ENCODE peak calls at places on chromosome 14, in five cellular contexts. H, W, J, A and G are unnamed samples.

GRCh38 chr14:36605506-36605857 is 23.1 kb upstream of the NKX2-8 start:
- DNase-seq in H (no peak), W (no peak), J (peak), A (peak), G (peak)

GRCh38 chr14:55329999-55330710 is 58.9 kb downstream of the FBXO34 start:
- DNase-seq in H (no peak), W (no peak), J (no peak), A (no peak), G (no peak)

GRCh38 chr14:78972440-78972839 is 802.3 kb downstream of the NRXN3 start:
- DNase-seq in H (no peak), W (no peak), J (no peak), A (no peak), G (no peak)

GRCh38 chr14:104827173-104828055 is 26.5 kb downstream of the ZBTB42 start:
- DNase-seq in H (no peak), W (peak), J (peak), A (peak), G (no peak)

GRCh38 chr14:33996450-33996849 is 45.6 kb upstream of the EGLN3 start:
- DNase-seq in H (no peak), W (no peak), J (no peak), A (no peak), G (no peak)

GRCh38 chr14:22819191-22819988 is 4.2 kb upstream of the SLC7A7 start:
- DNase-seq in H (peak), W (peak), J (no peak), A (no peak), G (no peak)

GRCh38 chr14:70357985-70358384 is 1.5 kb downstream of the COX16 start:
- DNase-seq in H (no peak), W (no peak), J (no peak), A (no peak), G (no peak)

GRCh38 chr14:93135399-93135798 is 19.7 kb upstream of the ITPK1 start:
- DNase-seq in H (no peak), W (no peak), J (no peak), A (no peak), G (no peak)

GRCh38 chr14:101318271-101318670 is 243.0 kb upstream of the DIO3 start:
- DNase-seq in H (no peak), W (peak), J (no peak), A (no peak), G (no peak)

GRCh38 chr14:92258934-92259333 is 64.0 kb upstream of the SLC24A4 start:
- DNase-seq in H (no peak), W (no peak), J (peak), A (no peak), G (no peak)

GRCh38 chr14:87000071-87000470 is 992.9 kb downstream of the GALC start:
- DNase-seq in H (no peak), W (no peak), J (no peak), A (no peak), G (peak)